ENCODE peak calls at places on chromosomes 3 and 15, in nine cellular contexts. One of them, this sample, is unnamed.

GRCh38 chr3:172678068-172678467 is 32.8 kb downstream of the NCEH1 start:
- DNase-seq in neural progenitor cell: no peak
- DNase-seq in fibroblast of lung: peak
- DNase-seq in EL: peak
- DNase-seq in AG09319: peak
- DNase-seq in stimulated activated CD8-positive, alpha-beta memory T cell treated with anti-CD3 and anti-CD28 coated beads, Interleukin-4, amount 100 ng/mL, for 48 hours: no peak
- DNase-seq in ELR: peak
- DNase-seq in adrenal gland: no peak
- DNase-seq in GM12891: no peak
- DNase-seq in this sample: no peak

GRCh38 chr3:140630866-140631265 is 47.0 kb upstream of the TRIM42 start:
- DNase-seq in stimulated activated CD8-positive, alpha-beta memory T cell treated with anti-CD3 and anti-CD28 coated beads, Interleukin-4, amount 100 ng/mL, for 48 hours: no peak
- DNase-seq in AG09319: no peak
- DNase-seq in ELR: no peak
- DNase-seq in EL: peak
- DNase-seq in neural progenitor cell: no peak
- DNase-seq in fibroblast of lung: peak
- DNase-seq in GM12891: no peak
- DNase-seq in adrenal gland: no peak
- DNase-seq in this sample: no peak

GRCh38 chr15:95417761-95418160 is 912.7 kb upstream of the NR2F2 start:
- DNase-seq in EL: no peak
- DNase-seq in neural progenitor cell: no peak
- DNase-seq in AG09319: no peak
- DNase-seq in fibroblast of lung: no peak
- DNase-seq in adrenal gland: no peak
- DNase-seq in ELR: no peak
- DNase-seq in GM12891: no peak
- DNase-seq in stimulated activated CD8-positive, alpha-beta memory T cell treated with anti-CD3 and anti-CD28 coated beads, Interleukin-4, amount 100 ng/mL, for 48 hours: no peak
- DNase-seq in this sample: no peak

GRCh38 chr3:58531956-58532355 is 5.0 kb downstream of the ACOX2 start:
- DNase-seq in neural progenitor cell: no peak
- DNase-seq in AG09319: no peak
- DNase-seq in ELR: peak
- DNase-seq in GM12891: no peak
- DNase-seq in EL: peak
- DNase-seq in adrenal gland: no peak
- DNase-seq in fibroblast of lung: no peak
- DNase-seq in stimulated activated CD8-positive, alpha-beta memory T cell treated with anti-CD3 and anti-CD28 coated beads, Interleukin-4, amount 100 ng/mL, for 48 hours: no peak
- DNase-seq in this sample: no peak

GRCh38 chr3:45333549-45333948 is 54.8 kb upstream of the LARS2 start:
- DNase-seq in AG09319: no peak
- DNase-seq in GM12891: no peak
- DNase-seq in EL: peak
- DNase-seq in neural progenitor cell: no peak
- DNase-seq in ELR: peak
- DNase-seq in fibroblast of lung: peak
- DNase-seq in adrenal gland: no peak
- DNase-seq in stimulated activated CD8-positive, alpha-beta memory T cell treated with anti-CD3 and anti-CD28 coated beads, Interleukin-4, amount 100 ng/mL, for 48 hours: no peak
- DNase-seq in this sample: no peak

GRCh38 chr15:100994597-100995446 is 75.7 kb downstream of the LRRK1 start:
- DNase-seq in EL: no peak
- DNase-seq in ELR: no peak
- DNase-seq in GM12891: no peak
- DNase-seq in fibroblast of lung: no peak
- DNase-seq in AG09319: no peak
- DNase-seq in stimulated activated CD8-positive, alpha-beta memory T cell treated with anti-CD3 and anti-CD28 coated beads, Interleukin-4, amount 100 ng/mL, for 48 hours: no peak
- DNase-seq in adrenal gland: no peak
- DNase-seq in neural progenitor cell: no peak
- DNase-seq in this sample: no peak

GRCh38 chr3:139319428-139320402 is 24.1 kb upstream of the MRPS22 start:
- DNase-seq in stimulated activated CD8-positive, alpha-beta memory T cell treated with anti-CD3 and anti-CD28 coated beads, Interleukin-4, amount 100 ng/mL, for 48 hours: no peak
- DNase-seq in neural progenitor cell: peak
- DNase-seq in fibroblast of lung: no peak
- DNase-seq in AG09319: no peak
- DNase-seq in ELR: peak
- DNase-seq in adrenal gland: no peak
- DNase-seq in EL: no peak
- DNase-seq in GM12891: no peak
- DNase-seq in this sample: no peak

GRCh38 chr3:184751204-184751809 is 39.4 kb upstream of the MAGEF1 start:
- DNase-seq in AG09319: no peak
- DNase-seq in adrenal gland: no peak
- DNase-seq in GM12891: no peak
- DNase-seq in stimulated activated CD8-positive, alpha-beta memory T cell treated with anti-CD3 and anti-CD28 coated beads, Interleukin-4, amount 100 ng/mL, for 48 hours: no peak
- DNase-seq in fibroblast of lung: no peak
- DNase-seq in neural progenitor cell: no peak
- DNase-seq in ELR: no peak
- DNase-seq in EL: no peak
- DNase-seq in this sample: no peak

GRCh38 chr3:171967137-171967783 is 72.1 kb upstream of the FNDC3B start:
- DNase-seq in fibroblast of lung: peak
- DNase-seq in GM12891: no peak
- DNase-seq in neural progenitor cell: no peak
- DNase-seq in ELR: peak
- DNase-seq in EL: peak
- DNase-seq in stimulated activated CD8-positive, alpha-beta memory T cell treated with anti-CD3 and anti-CD28 coated beads, Interleukin-4, amount 100 ng/mL, for 48 hours: no peak
- DNase-seq in AG09319: peak
- DNase-seq in adrenal gland: no peak
- DNase-seq in this sample: peak

GRCh38 chr3:184240384-184241140 is 8.2 kb downstream of the ALG3 start:
- DNase-seq in EL: peak
- DNase-seq in ELR: peak
- DNase-seq in adrenal gland: no peak
- DNase-seq in fibroblast of lung: peak
- DNase-seq in neural progenitor cell: peak
- DNase-seq in stimulated activated CD8-positive, alpha-beta memory T cell treated with anti-CD3 and anti-CD28 coated beads, Interleukin-4, amount 100 ng/mL, for 48 hours: no peak
- DNase-seq in GM12891: no peak
- DNase-seq in AG09319: no peak
- DNase-seq in this sample: peak

GRCh38 chr15:28021281-28022039 is 77.7 kb downstream of the OCA2 start:
- DNase-seq in adrenal gland: peak
- DNase-seq in AG09319: no peak
- DNase-seq in fibroblast of lung: peak
- DNase-seq in neural progenitor cell: peak
- DNase-seq in GM12891: no peak
- DNase-seq in EL: peak
- DNase-seq in ELR: peak
- DNase-seq in stimulated activated CD8-positive, alpha-beta memory T cell treated with anti-CD3 and anti-CD28 coated beads, Interleukin-4, amount 100 ng/mL, for 48 hours: peak
- DNase-seq in this sample: peak

GRCh38 chr15:26298010-26298661 is 435.0 kb upstream of the ATP10A start:
- DNase-seq in adrenal gland: no peak
- DNase-seq in AG09319: no peak
- DNase-seq in stimulated activated CD8-positive, alpha-beta memory T cell treated with anti-CD3 and anti-CD28 coated beads, Interleukin-4, amount 100 ng/mL, for 48 hours: no peak
- DNase-seq in ELR: no peak
- DNase-seq in EL: no peak
- DNase-seq in fibroblast of lung: no peak
- DNase-seq in neural progenitor cell: no peak
- DNase-seq in GM12891: no peak
- DNase-seq in this sample: no peak

GRCh38 chr3:46717447-46718231 is at the start of gene PRSS50:
- DNase-seq in neural progenitor cell: peak
- DNase-seq in stimulated activated CD8-positive, alpha-beta memory T cell treated with anti-CD3 and anti-CD28 coated beads, Interleukin-4, amount 100 ng/mL, for 48 hours: peak
- DNase-seq in EL: no peak
- DNase-seq in ELR: no peak
- DNase-seq in fibroblast of lung: no peak
- DNase-seq in adrenal gland: no peak
- DNase-seq in AG09319: no peak
- DNase-seq in GM12891: no peak
- DNase-seq in this sample: no peak

GRCh38 chr3:194054941-194055340 is 81.0 kb upstream of the HES1 start:
- DNase-seq in ELR: no peak
- DNase-seq in adrenal gland: no peak
- DNase-seq in AG09319: no peak
- DNase-seq in GM12891: no peak
- DNase-seq in EL: no peak
- DNase-seq in stimulated activated CD8-positive, alpha-beta memory T cell treated with anti-CD3 and anti-CD28 coated beads, Interleukin-4, amount 100 ng/mL, for 48 hours: no peak
- DNase-seq in fibroblast of lung: no peak
- DNase-seq in neural progenitor cell: no peak
- DNase-seq in this sample: no peak

GRCh38 chr3:167936010-167936409 is 159.7 kb downstream of the GOLIM4 start:
- DNase-seq in ELR: no peak
- DNase-seq in neural progenitor cell: no peak
- DNase-seq in stimulated activated CD8-positive, alpha-beta memory T cell treated with anti-CD3 and anti-CD28 coated beads, Interleukin-4, amount 100 ng/mL, for 48 hours: no peak
- DNase-seq in EL: no peak
- DNase-seq in fibroblast of lung: no peak
- DNase-seq in adrenal gland: no peak
- DNase-seq in GM12891: no peak
- DNase-seq in AG09319: no peak
- DNase-seq in this sample: no peak

GRCh38 chr15:65221708-65222107 is 10.4 kb upstream of the CILP start:
- DNase-seq in EL: no peak
- DNase-seq in AG09319: no peak
- DNase-seq in GM12891: no peak
- DNase-seq in ELR: no peak
- DNase-seq in neural progenitor cell: no peak
- DNase-seq in adrenal gland: no peak
- DNase-seq in fibroblast of lung: no peak
- DNase-seq in stimulated activated CD8-positive, alpha-beta memory T cell treated with anti-CD3 and anti-CD28 coated beads, Interleukin-4, amount 100 ng/mL, for 48 hours: no peak
- DNase-seq in this sample: no peak

GRCh38 chr15:43317566-43318184 is 12.7 kb downstream of the LCMT2 start:
- DNase-seq in AG09319: no peak
- DNase-seq in fibroblast of lung: peak
- DNase-seq in GM12891: no peak
- DNase-seq in neural progenitor cell: peak
- DNase-seq in stimulated activated CD8-positive, alpha-beta memory T cell treated with anti-CD3 and anti-CD28 coated beads, Interleukin-4, amount 100 ng/mL, for 48 hours: no peak
- DNase-seq in adrenal gland: no peak
- DNase-seq in ELR: no peak
- DNase-seq in EL: no peak
- DNase-seq in this sample: no peak

GRCh38 chr3:33482126-33482525 is 41.9 kb upstream of the UBP1 start:
- DNase-seq in AG09319: peak
- DNase-seq in ELR: no peak
- DNase-seq in adrenal gland: no peak
- DNase-seq in stimulated activated CD8-positive, alpha-beta memory T cell treated with anti-CD3 and anti-CD28 coated beads, Interleukin-4, amount 100 ng/mL, for 48 hours: no peak
- DNase-seq in GM12891: no peak
- DNase-seq in EL: peak
- DNase-seq in fibroblast of lung: peak
- DNase-seq in neural progenitor cell: no peak
- DNase-seq in this sample: peak

GRCh38 chr3:134794950-134795775 is at the start of gene EPHB1:
- DNase-seq in neural progenitor cell: peak
- DNase-seq in EL: peak
- DNase-seq in ELR: peak
- DNase-seq in adrenal gland: peak
- DNase-seq in fibroblast of lung: peak
- DNase-seq in GM12891: peak
- DNase-seq in stimulated activated CD8-positive, alpha-beta memory T cell treated with anti-CD3 and anti-CD28 coated beads, Interleukin-4, amount 100 ng/mL, for 48 hours: peak
- DNase-seq in AG09319: peak
- DNase-seq in this sample: peak

GRCh38 chr3:108296239-108296638 is at the start of gene HHLA2:
- DNase-seq in EL: no peak
- DNase-seq in fibroblast of lung: peak
- DNase-seq in neural progenitor cell: no peak
- DNase-seq in stimulated activated CD8-positive, alpha-beta memory T cell treated with anti-CD3 and anti-CD28 coated beads, Interleukin-4, amount 100 ng/mL, for 48 hours: peak
- DNase-seq in adrenal gland: no peak
- DNase-seq in ELR: peak
- DNase-seq in GM12891: no peak
- DNase-seq in AG09319: no peak
- DNase-seq in this sample: no peak

This sample was measured in T47D.